ENCODE peak calls at places on chromosome 7, in eight cellular contexts. One of them, this sample, is unnamed.

GRCh38 chr7:22563115-22563514 is 63.1 kb upstream of the STEAP1B start:
- DNase-seq in ovary: no peak
- DNase-seq in right atrium auricular region: peak; percentile 59
- DNase-seq in naive B cell: peak; percentile 24
- DNase-seq in hippocampal formation: no peak
- DNase-seq in stimulated activated CD8-positive, alpha-beta memory T cell treated with anti-CD3 and anti-CD28 coated beads, Interleukin-4, amount 100 ng/mL, for 1 hour: no peak
- DNase-seq in T-helper 1 cell: no peak
- DNase-seq in endothelial cell: no peak
- DNase-seq in this sample: no peak

GRCh38 chr7:95251966-95252365 is 72.4 kb downstream of the PON1 start:
- DNase-seq in ovary: no peak
- DNase-seq in right atrium auricular region: no peak
- DNase-seq in naive B cell: no peak
- DNase-seq in hippocampal formation: no peak
- DNase-seq in stimulated activated CD8-positive, alpha-beta memory T cell treated with anti-CD3 and anti-CD28 coated beads, Interleukin-4, amount 100 ng/mL, for 1 hour: no peak
- DNase-seq in T-helper 1 cell: no peak
- DNase-seq in endothelial cell: no peak
- DNase-seq in this sample: no peak

GRCh38 chr7:29123611-29124190 is 22.6 kb downstream of the CPVL start:
- DNase-seq in ovary: no peak
- DNase-seq in right atrium auricular region: no peak
- DNase-seq in naive B cell: no peak
- DNase-seq in hippocampal formation: no peak
- DNase-seq in stimulated activated CD8-positive, alpha-beta memory T cell treated with anti-CD3 and anti-CD28 coated beads, Interleukin-4, amount 100 ng/mL, for 1 hour: no peak
- DNase-seq in T-helper 1 cell: no peak
- DNase-seq in endothelial cell: no peak
- DNase-seq in this sample: no peak

GRCh38 chr7:111527545-111527944 is 34.7 kb downstream of the IMMP2L start:
- DNase-seq in ovary: no peak
- DNase-seq in right atrium auricular region: no peak
- DNase-seq in naive B cell: peak; percentile 5
- DNase-seq in hippocampal formation: no peak
- DNase-seq in stimulated activated CD8-positive, alpha-beta memory T cell treated with anti-CD3 and anti-CD28 coated beads, Interleukin-4, amount 100 ng/mL, for 1 hour: no peak
- DNase-seq in T-helper 1 cell: no peak
- DNase-seq in endothelial cell: no peak
- DNase-seq in this sample: no peak

GRCh38 chr7:12637819-12638592 is 49.4 kb upstream of the ARL4A start:
- DNase-seq in ovary: no peak
- DNase-seq in right atrium auricular region: no peak
- DNase-seq in naive B cell: peak; percentile 28
- DNase-seq in hippocampal formation: no peak
- DNase-seq in stimulated activated CD8-positive, alpha-beta memory T cell treated with anti-CD3 and anti-CD28 coated beads, Interleukin-4, amount 100 ng/mL, for 1 hour: no peak
- DNase-seq in T-helper 1 cell: no peak
- DNase-seq in endothelial cell: no peak
- DNase-seq in this sample: no peak

GRCh38 chr7:90180011-90180585 is 25.8 kb downstream of the STEAP1 start:
- DNase-seq in ovary: no peak
- DNase-seq in right atrium auricular region: no peak
- DNase-seq in naive B cell: no peak
- DNase-seq in hippocampal formation: no peak
- DNase-seq in stimulated activated CD8-positive, alpha-beta memory T cell treated with anti-CD3 and anti-CD28 coated beads, Interleukin-4, amount 100 ng/mL, for 1 hour: no peak
- DNase-seq in T-helper 1 cell: no peak
- DNase-seq in endothelial cell: no peak
- DNase-seq in this sample: no peak

GRCh38 chr7:34156336-34156735 is 251.0 kb downstream of the BMPER start:
- DNase-seq in ovary: no peak
- DNase-seq in right atrium auricular region: no peak
- DNase-seq in naive B cell: no peak
- DNase-seq in hippocampal formation: no peak
- DNase-seq in stimulated activated CD8-positive, alpha-beta memory T cell treated with anti-CD3 and anti-CD28 coated beads, Interleukin-4, amount 100 ng/mL, for 1 hour: no peak
- DNase-seq in T-helper 1 cell: no peak
- DNase-seq in endothelial cell: no peak
- DNase-seq in this sample: peak; percentile 63

GRCh38 chr7:142716596-142716995 is 32.7 kb upstream of the PRSS1 start:
- DNase-seq in ovary: no peak
- DNase-seq in right atrium auricular region: no peak
- DNase-seq in naive B cell: no peak
- DNase-seq in hippocampal formation: no peak
- DNase-seq in stimulated activated CD8-positive, alpha-beta memory T cell treated with anti-CD3 and anti-CD28 coated beads, Interleukin-4, amount 100 ng/mL, for 1 hour: no peak
- DNase-seq in T-helper 1 cell: no peak
- DNase-seq in endothelial cell: no peak
- DNase-seq in this sample: no peak

GRCh38 chr7:92837214-92837749 is 909 bp upstream of the CDK6 start:
- DNase-seq in ovary: no peak
- DNase-seq in right atrium auricular region: no peak
- DNase-seq in naive B cell: no peak
- DNase-seq in hippocampal formation: no peak
- DNase-seq in stimulated activated CD8-positive, alpha-beta memory T cell treated with anti-CD3 and anti-CD28 coated beads, Interleukin-4, amount 100 ng/mL, for 1 hour: no peak
- DNase-seq in T-helper 1 cell: no peak
- DNase-seq in endothelial cell: no peak
- DNase-seq in this sample: no peak

GRCh38 chr7:151020231-151020630 is 4.1 kb downstream of the ATG9B start:
- DNase-seq in ovary: no peak
- DNase-seq in right atrium auricular region: no peak
- DNase-seq in naive B cell: no peak
- DNase-seq in hippocampal formation: no peak
- DNase-seq in stimulated activated CD8-positive, alpha-beta memory T cell treated with anti-CD3 and anti-CD28 coated beads, Interleukin-4, amount 100 ng/mL, for 1 hour: no peak
- DNase-seq in T-helper 1 cell: no peak
- DNase-seq in endothelial cell: no peak
- DNase-seq in this sample: no peak

GRCh38 chr7:47038621-47039020 is 543.3 kb downstream of the TNS3 start:
- DNase-seq in ovary: no peak
- DNase-seq in right atrium auricular region: no peak
- DNase-seq in naive B cell: no peak
- DNase-seq in hippocampal formation: no peak
- DNase-seq in stimulated activated CD8-positive, alpha-beta memory T cell treated with anti-CD3 and anti-CD28 coated beads, Interleukin-4, amount 100 ng/mL, for 1 hour: no peak
- DNase-seq in T-helper 1 cell: no peak
- DNase-seq in endothelial cell: no peak
- DNase-seq in this sample: no peak

GRCh38 chr7:102439963-102440795 is 6.8 kb downstream of the ORAI2 start:
- DNase-seq in ovary: no peak
- DNase-seq in right atrium auricular region: peak; percentile 77
- DNase-seq in naive B cell: no peak
- DNase-seq in hippocampal formation: no peak
- DNase-seq in stimulated activated CD8-positive, alpha-beta memory T cell treated with anti-CD3 and anti-CD28 coated beads, Interleukin-4, amount 100 ng/mL, for 1 hour: no peak
- DNase-seq in T-helper 1 cell: no peak
- DNase-seq in endothelial cell: no peak
- DNase-seq in this sample: no peak

GRCh38 chr7:63040966-63041610 is 957.6 kb upstream of the ZNF722 start:
- DNase-seq in ovary: no peak
- DNase-seq in right atrium auricular region: no peak
- DNase-seq in naive B cell: no peak
- DNase-seq in hippocampal formation: no peak
- DNase-seq in stimulated activated CD8-positive, alpha-beta memory T cell treated with anti-CD3 and anti-CD28 coated beads, Interleukin-4, amount 100 ng/mL, for 1 hour: no peak
- DNase-seq in T-helper 1 cell: no peak
- DNase-seq in endothelial cell: no peak
- DNase-seq in this sample: no peak

GRCh38 chr7:132309102-132309805 is 267.0 kb downstream of the PLXNA4 start:
- DNase-seq in ovary: no peak
- DNase-seq in right atrium auricular region: no peak
- DNase-seq in naive B cell: no peak
- DNase-seq in hippocampal formation: no peak
- DNase-seq in stimulated activated CD8-positive, alpha-beta memory T cell treated with anti-CD3 and anti-CD28 coated beads, Interleukin-4, amount 100 ng/mL, for 1 hour: no peak
- DNase-seq in T-helper 1 cell: no peak
- DNase-seq in endothelial cell: no peak
- DNase-seq in this sample: no peak

GRCh38 chr7:534959-535358 is 15.3 kb upstream of the PDGFA start:
- DNase-seq in ovary: no peak
- DNase-seq in right atrium auricular region: no peak
- DNase-seq in naive B cell: no peak
- DNase-seq in hippocampal formation: no peak
- DNase-seq in stimulated activated CD8-positive, alpha-beta memory T cell treated with anti-CD3 and anti-CD28 coated beads, Interleukin-4, amount 100 ng/mL, for 1 hour: no peak
- DNase-seq in T-helper 1 cell: no peak
- DNase-seq in endothelial cell: no peak
- DNase-seq in this sample: no peak

GRCh38 chr7:28409716-28410627 is 2.3 kb upstream of the CREB5 start:
- DNase-seq in ovary: peak; percentile 60
- DNase-seq in right atrium auricular region: no peak
- DNase-seq in naive B cell: no peak
- DNase-seq in hippocampal formation: no peak
- DNase-seq in stimulated activated CD8-positive, alpha-beta memory T cell treated with anti-CD3 and anti-CD28 coated beads, Interleukin-4, amount 100 ng/mL, for 1 hour: no peak
- DNase-seq in T-helper 1 cell: no peak
- DNase-seq in endothelial cell: peak; percentile 49
- DNase-seq in this sample: no peak

GRCh38 chr7:91463330-91463729 is 199.1 kb downstream of the FZD1 start:
- DNase-seq in ovary: no peak
- DNase-seq in right atrium auricular region: no peak
- DNase-seq in naive B cell: no peak
- DNase-seq in hippocampal formation: no peak
- DNase-seq in stimulated activated CD8-positive, alpha-beta memory T cell treated with anti-CD3 and anti-CD28 coated beads, Interleukin-4, amount 100 ng/mL, for 1 hour: no peak
- DNase-seq in T-helper 1 cell: no peak
- DNase-seq in endothelial cell: no peak
- DNase-seq in this sample: no peak

GRCh38 chr7:3439333-3440030 is 138.4 kb downstream of the SDK1 start:
- DNase-seq in ovary: no peak
- DNase-seq in right atrium auricular region: no peak
- DNase-seq in naive B cell: no peak
- DNase-seq in hippocampal formation: no peak
- DNase-seq in stimulated activated CD8-positive, alpha-beta memory T cell treated with anti-CD3 and anti-CD28 coated beads, Interleukin-4, amount 100 ng/mL, for 1 hour: no peak
- DNase-seq in T-helper 1 cell: no peak
- DNase-seq in endothelial cell: no peak
- DNase-seq in this sample: no peak

GRCh38 chr7:98956469-98956868 is 78.1 kb downstream of the TRRAP start:
- DNase-seq in ovary: no peak
- DNase-seq in right atrium auricular region: no peak
- DNase-seq in naive B cell: no peak
- DNase-seq in hippocampal formation: no peak
- DNase-seq in stimulated activated CD8-positive, alpha-beta memory T cell treated with anti-CD3 and anti-CD28 coated beads, Interleukin-4, amount 100 ng/mL, for 1 hour: no peak
- DNase-seq in T-helper 1 cell: no peak
- DNase-seq in endothelial cell: no peak
- DNase-seq in this sample: no peak

GRCh38 chr7:9488555-9488954 is 1055.1 kb downstream of the NXPH1 start:
- DNase-seq in ovary: no peak
- DNase-seq in right atrium auricular region: no peak
- DNase-seq in naive B cell: no peak
- DNase-seq in hippocampal formation: no peak
- DNase-seq in stimulated activated CD8-positive, alpha-beta memory T cell treated with anti-CD3 and anti-CD28 coated beads, Interleukin-4, amount 100 ng/mL, for 1 hour: no peak
- DNase-seq in T-helper 1 cell: no peak
- DNase-seq in endothelial cell: no peak
- DNase-seq in this sample: no peak

GRCh38 chr7:36871863-36872262 is 147.6 kb upstream of the AOAH start:
- DNase-seq in ovary: no peak
- DNase-seq in right atrium auricular region: no peak
- DNase-seq in naive B cell: peak; percentile 6
- DNase-seq in hippocampal formation: no peak
- DNase-seq in stimulated activated CD8-positive, alpha-beta memory T cell treated with anti-CD3 and anti-CD28 coated beads, Interleukin-4, amount 100 ng/mL, for 1 hour: no peak
- DNase-seq in T-helper 1 cell: no peak
- DNase-seq in endothelial cell: no peak
- DNase-seq in this sample: no peak

GRCh38 chr7:101728888-101729883 is 88.2 kb upstream of the CUX1 start:
- DNase-seq in ovary: no peak
- DNase-seq in right atrium auricular region: no peak
- DNase-seq in naive B cell: no peak
- DNase-seq in hippocampal formation: no peak
- DNase-seq in stimulated activated CD8-positive, alpha-beta memory T cell treated with anti-CD3 and anti-CD28 coated beads, Interleukin-4, amount 100 ng/mL, for 1 hour: no peak
- DNase-seq in T-helper 1 cell: no peak
- DNase-seq in endothelial cell: no peak
- DNase-seq in this sample: no peak

GRCh38 chr7:39651262-39651661 is 27.9 kb downstream of the RALA start:
- DNase-seq in ovary: no peak
- DNase-seq in right atrium auricular region: no peak
- DNase-seq in naive B cell: no peak
- DNase-seq in hippocampal formation: no peak
- DNase-seq in stimulated activated CD8-positive, alpha-beta memory T cell treated with anti-CD3 and anti-CD28 coated beads, Interleukin-4, amount 100 ng/mL, for 1 hour: no peak
- DNase-seq in T-helper 1 cell: no peak
- DNase-seq in endothelial cell: no peak
- DNase-seq in this sample: no peak

GRCh38 chr7:112422842-112423496 is 27.3 kb upstream of the IFRD1 start:
- DNase-seq in ovary: peak; percentile 68
- DNase-seq in right atrium auricular region: peak; percentile 82
- DNase-seq in naive B cell: no peak
- DNase-seq in hippocampal formation: peak; percentile 17
- DNase-seq in stimulated activated CD8-positive, alpha-beta memory T cell treated with anti-CD3 and anti-CD28 coated beads, Interleukin-4, amount 100 ng/mL, for 1 hour: no peak
- DNase-seq in T-helper 1 cell: no peak
- DNase-seq in endothelial cell: peak; percentile 9
- DNase-seq in this sample: peak; percentile 39

GRCh38 chr7:21923663-21924062 is 22.0 kb downstream of the CDCA7L start:
- DNase-seq in ovary: no peak
- DNase-seq in right atrium auricular region: no peak
- DNase-seq in naive B cell: no peak
- DNase-seq in hippocampal formation: no peak
- DNase-seq in stimulated activated CD8-positive, alpha-beta memory T cell treated with anti-CD3 and anti-CD28 coated beads, Interleukin-4, amount 100 ng/mL, for 1 hour: no peak
- DNase-seq in T-helper 1 cell: no peak
- DNase-seq in endothelial cell: no peak
- DNase-seq in this sample: no peak

This sample was measured in putamen.